ENCODE peak calls at places on chromosomes 16 and 17, in seven cellular contexts. O is Calu3, E is left kidney, R is hepatocyte, F is NCI-H1092 treated with DMSO at 0.1 percent for 48 hours, L is retinal pigment epithelial cell, J is fibroblast of villous mesenchyme. Q is an unnamed sample.

GRCh38 chr17:74464730-74465377 is 1.6 kb upstream of the CD300A start:
- DNase-seq in O (no peak), E (no peak), R (no peak), F (no peak), L (no peak), J (no peak), Q (no peak)

GRCh38 chr17:17363638-17364337 is 60.6 kb downstream of the NT5M start:
- DNase-seq in O (no peak), E (no peak), R (peak; percentile 48), F (no peak), L (no peak), J (no peak), Q (no peak)

GRCh38 chr17:3603119-3603869 is 5.9 kb downstream of the TRPV1 start:
- DNase-seq in O (no peak), E (no peak), R (no peak), F (no peak), L (no peak), J (peak; percentile 67), Q (no peak)

GRCh38 chr16:88552815-88553214 is 17.4 kb upstream of the ZC3H18 start:
- DNase-seq in O (no peak), E (peak; percentile 88), R (no peak), F (no peak), L (no peak), J (no peak), Q (no peak)

GRCh38 chr16:64751906-64752305 is 370.0 kb downstream of the CDH11 start:
- DNase-seq in O (no peak), E (no peak), R (no peak), F (no peak), L (no peak), J (peak; percentile 47), Q (no peak)

GRCh38 chr17:1830288-1830687 is 483 bp downstream of the RPA1 start:
- DNase-seq in O (peak; percentile 4), E (peak; percentile 49), R (peak; percentile 35), F (no peak), L (no peak), J (peak; percentile 8), Q (peak; percentile 13)

GRCh38 chr17:50687200-50688066 is 20.3 kb downstream of the ANKRD40 start:
- DNase-seq in O (no peak), E (peak; percentile 62), R (peak; percentile 54), F (no peak), L (no peak), J (no peak), Q (no peak)

GRCh38 chr16:80350066-80350465 is 190.7 kb upstream of the DYNLRB2 start:
- DNase-seq in O (no peak), E (no peak), R (peak; percentile 50), F (no peak), L (no peak), J (no peak), Q (no peak)

GRCh38 chr16:89018605-89019158 is 41.7 kb upstream of the CBFA2T3 start:
- DNase-seq in O (no peak), E (no peak), R (no peak), F (no peak), L (no peak), J (no peak), Q (no peak)

GRCh38 chr17:59572301-59572924 is 7.0 kb downstream of the DHX40 start:
- DNase-seq in O (no peak), E (no peak), R (no peak), F (no peak), L (no peak), J (peak; percentile 44), Q (no peak)

GRCh38 chr16:89373355-89374110 is 116.8 kb downstream of the ANKRD11 start:
- DNase-seq in O (no peak), E (no peak), R (peak; percentile 57), F (no peak), L (peak; percentile 99), J (peak; percentile 96), Q (peak; percentile 58)

GRCh38 chr17:64504769-64505319 is 1.2 kb downstream of the DDX5 start:
- DNase-seq in O (no peak), E (peak; percentile 53), R (peak; percentile 38), F (no peak), L (no peak), J (peak; percentile 91), Q (no peak)

GRCh38 chr16:55391760-55392375 is 67.9 kb downstream of the IRX6 start:
- DNase-seq in O (no peak), E (peak; percentile 21), R (no peak), F (no peak), L (no peak), J (no peak), Q (no peak)

GRCh38 chr17:20991276-20992037 is 51.4 kb downstream of the USP22 start:
- DNase-seq in O (no peak), E (no peak), R (no peak), F (no peak), L (no peak), J (no peak), Q (no peak)

GRCh38 chr16:87227651-87228015 is 89.6 kb downstream of the C16orf95 start:
- DNase-seq in O (no peak), E (peak; percentile 26), R (no peak), F (no peak), L (no peak), J (no peak), Q (no peak)

GRCh38 chr17:42653179-42654124 is 5.6 kb upstream of the TUBG2 start:
- DNase-seq in O (no peak), E (peak; percentile 68), R (peak; percentile 68), F (no peak), L (no peak), J (peak; percentile 81), Q (peak; percentile 43)

GRCh38 chr16:54171855-54172537 is 114.6 kb downstream of the IRX3 start:
- DNase-seq in O (peak; percentile 43), E (peak; percentile 59), R (peak; percentile 50), F (peak; percentile 78), L (no peak), J (peak; percentile 34), Q (no peak)

GRCh38 chr16:19130385-19130784 is 16.6 kb downstream of the ITPRIPL2 start:
- DNase-seq in O (no peak), E (no peak), R (no peak), F (no peak), L (no peak), J (no peak), Q (no peak)